ENCODE peak calls at places on chromosomes 16 and 17, in four cellular contexts. O, R, P and B are unnamed samples.

GRCh38 chr16:11150190-11150589 is 105.8 kb downstream of the SOCS1 start:
- DNase-seq in O (no peak), R (no peak), P (no peak), B (no peak)

GRCh38 chr16:87806608-87807546 is 41.1 kb upstream of the KLHDC4 start:
- DNase-seq in O (peak; percentile 78), R (no peak), P (no peak), B (peak; percentile 61)

GRCh38 chr16:84446596-84447392 is 57.7 kb downstream of the MEAK7 start:
- DNase-seq in O (no peak), R (no peak), P (no peak), B (no peak)

GRCh38 chr17:72393553-72393952 is 272.7 kb downstream of the SOX9 start:
- DNase-seq in O (peak; percentile 60), R (no peak), P (no peak), B (no peak)

GRCh38 chr16:62985727-62986126 is 949.5 kb upstream of the CDH8 start:
- DNase-seq in O (no peak), R (no peak), P (no peak), B (no peak)

GRCh38 chr16:65122974-65123845 is 1.3 kb upstream of the CDH11 start:
- DNase-seq in O (no peak), R (peak; percentile 90), P (peak; percentile 69), B (no peak)

GRCh38 chr17:77049440-77049839 is 91.3 kb upstream of the SEC14L1 start:
- DNase-seq in O (no peak), R (no peak), P (no peak), B (no peak)

GRCh38 chr16:1974157-1975070 is 2.6 kb downstream of the TBL3 start:
- DNase-seq in O (no peak), R (peak; percentile 79), P (no peak), B (no peak)

GRCh38 chr16:19555938-19556778 is 655 bp downstream of the VPS35L start:
- DNase-seq in O (no peak), R (no peak), P (peak; percentile 88), B (no peak)
- H3K4me3 ChIP-seq in O (peak overlapping the region; percentile 93), R (peak overlapping the region; percentile 84), P (peak overlapping the region; percentile 81), B (peak overlapping the region; percentile 67)

GRCh38 chr17:40460585-40460975 is 17.3 kb downstream of the IGFBP4 start:
- DNase-seq in O (no peak), R (no peak), P (no peak), B (no peak)
- H3K27ac ChIP-seq in O (no peak overlapping the region), R (no peak overlapping the region), P (no peak overlapping the region), B (no peak overlapping the region)

DNA sequence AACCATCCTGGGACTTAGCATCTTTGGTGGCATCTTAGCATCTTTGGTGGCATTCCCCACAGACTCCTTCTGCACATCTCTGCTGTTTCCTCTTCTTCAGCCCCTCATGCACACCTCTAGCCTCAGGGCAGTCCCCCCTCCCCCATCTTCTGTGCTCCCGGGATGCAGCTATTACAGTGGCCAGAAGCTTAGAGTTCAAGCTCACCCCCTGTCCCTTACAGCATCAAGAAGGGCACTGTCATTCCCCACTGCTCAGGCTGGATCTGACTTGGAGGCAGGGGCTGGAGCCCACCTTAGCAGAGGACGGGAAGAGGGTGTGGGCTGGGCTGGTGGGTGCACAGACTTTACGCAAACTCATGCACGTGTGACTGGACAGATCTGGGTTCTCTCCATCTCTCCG is 650 bp downstream of the EPN3 start:
- DNase-seq in O (no peak), R (no peak), P (no peak), B (no peak)
- H3K4me3 ChIP-seq in O (no peak overlapping the region), R (peak overlapping the region; percentile 29), P (peak overlapping the region; percentile 56), B (no peak overlapping the region)

DNA sequence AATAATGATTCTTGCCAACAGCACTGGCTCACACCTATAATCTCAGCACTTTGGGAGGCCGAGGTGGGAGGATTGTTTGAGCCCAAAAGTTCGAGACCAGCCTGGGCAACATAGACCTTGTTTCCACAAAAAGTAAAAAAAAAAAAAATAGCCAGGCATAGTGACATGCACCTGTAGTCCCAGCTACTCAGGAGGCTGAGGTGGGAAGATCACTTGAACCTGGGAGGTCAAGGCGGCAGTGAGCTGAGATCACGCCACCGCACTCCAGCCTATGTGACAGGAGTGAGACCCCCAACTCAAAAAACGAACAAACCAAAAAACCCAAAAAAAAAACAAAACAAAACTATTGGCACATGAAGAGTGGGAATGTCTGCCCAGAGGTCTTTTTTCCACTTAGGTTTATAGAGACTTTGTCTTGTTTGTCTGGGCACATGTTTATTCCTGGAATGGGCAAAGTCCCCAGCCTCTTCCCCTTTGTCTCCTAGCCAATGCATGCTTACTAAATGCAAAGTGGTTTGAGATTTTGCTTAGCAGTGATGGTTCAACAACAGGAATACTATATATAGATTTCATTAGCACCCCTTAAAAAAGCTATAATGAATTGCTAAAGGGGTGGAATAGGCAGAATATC is 25.9 kb downstream of the NMT1 start:
- DNase-seq in O (no peak), R (no peak), P (no peak), B (no peak)
- H3K27ac ChIP-seq in O (no peak overlapping the region), R (no peak overlapping the region), P (no peak overlapping the region), B (no peak overlapping the region)

GRCh38 chr16:3004319-3004718 is 8.4 kb upstream of the CLDN9 start:
- DNase-seq in O (no peak), R (no peak), P (peak; percentile 50), B (no peak)
- H3K4me3 ChIP-seq in O (no peak overlapping the region), R (peak overlapping the region; percentile 49), P (no peak overlapping the region), B (no peak overlapping the region)

DNA sequence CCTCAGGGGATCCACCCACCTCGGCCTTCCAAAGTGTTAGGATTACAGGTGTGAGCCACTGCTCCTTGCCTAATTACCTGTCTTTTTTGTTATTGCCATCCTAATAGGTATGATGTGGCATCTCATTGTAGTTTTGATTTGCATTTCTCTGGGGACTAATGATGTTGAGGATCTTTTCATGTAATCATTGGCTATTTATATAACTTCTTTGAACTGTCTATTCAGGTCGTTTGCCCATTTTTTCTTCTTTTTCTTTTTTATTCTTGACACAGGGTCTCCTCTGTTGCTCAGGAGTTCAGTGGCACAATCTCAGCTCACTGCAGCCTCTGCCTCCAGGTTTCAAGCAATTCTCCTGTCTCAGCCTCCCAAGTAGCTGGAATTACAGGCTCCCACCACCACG is 1.3 kb upstream of the TGFB1I1 start:
- DNase-seq in O (no peak), R (no peak), P (no peak), B (no peak)
- H3K27ac ChIP-seq in O (no peak overlapping the region), R (peak overlapping the region; percentile 98), P (no peak overlapping the region), B (no peak overlapping the region)

GRCh38 chr17:8056232-8056975 is 17.5 kb downstream of the ALOX15B start:
- DNase-seq in O (peak; percentile 16), R (no peak), P (no peak), B (no peak)
- H3K4me3 ChIP-seq in O (no peak overlapping the region), R (peak overlapping the region; percentile 27), P (no peak overlapping the region), B (no peak overlapping the region)

GRCh38 chr17:81238815-81239713 is at the start of the genes NDUFAF8 and TEPSIN:
- DNase-seq in O (peak; percentile 99), R (peak; percentile 97), P (peak; percentile 99), B (peak; percentile 96)
- H3K27ac ChIP-seq in O (peak within 1 kb of the TSS; percentile 21), R (peak within 1 kb of the TSS; percentile 89), P (no peak within 1 kb of the TSS), B (peak within 1 kb of the TSS; percentile 68)